ENCODE peak calls at places on chromosomes 4 and X, in eight cellular contexts. Q is thyroid gland, T is gastrocnemius medialis, K is adrenal gland, G is A549, S is Peyer's patch, P is heart left ventricle, I is right lobe of liver. H is an unnamed sample.

GRCh38 chr4:140300271-140300970 is 73.0 kb upstream of the SCOC start:
- DNase-seq in Q (no peak), T (no peak), K (peak), G (peak), S (no peak), P (no peak), I (no peak), H (peak)

GRCh38 chrX:35617836-35618235 is 180.3 kb upstream of the MAGEB16 start:
- DNase-seq in Q (no peak), T (no peak), K (no peak), G (no peak), S (no peak), P (no peak), I (no peak), H (no peak)

GRCh38 chr4:76984788-76985211 is 35.2 kb downstream of the SEPTIN11 start:
- DNase-seq in Q (peak), T (peak), K (peak), G (no peak), S (peak), P (peak), I (no peak), H (peak)

GRCh38 chr4:108991929-108992328 is 229.1 kb upstream of the ETNPPL start:
- DNase-seq in Q (no peak), T (no peak), K (no peak), G (no peak), S (no peak), P (no peak), I (no peak), H (no peak)

GRCh38 chr4:8640816-8641215 is 48.3 kb downstream of the CPZ start:
- DNase-seq in Q (no peak), T (no peak), K (no peak), G (no peak), S (peak), P (no peak), I (no peak), H (no peak)

GRCh38 chrX:149830192-149830873 is 48.6 kb downstream of the MAGEA9 start:
- DNase-seq in Q (peak), T (no peak), K (no peak), G (no peak), S (no peak), P (no peak), I (no peak), H (no peak)

GRCh38 chr4:137226900-137227299 is 305.4 kb downstream of the PCDH18 start:
- DNase-seq in Q (no peak), T (no peak), K (no peak), G (no peak), S (no peak), P (no peak), I (no peak), H (no peak)

GRCh38 chrX:114365045-114365834 is 218.6 kb upstream of the HTR2C start:
- DNase-seq in Q (no peak), T (no peak), K (no peak), G (no peak), S (no peak), P (no peak), I (no peak), H (no peak)

GRCh38 chr4:188329526-188329925 is 190.3 kb downstream of the TRIML1 start:
- DNase-seq in Q (no peak), T (no peak), K (no peak), G (no peak), S (no peak), P (no peak), I (no peak), H (no peak)

GRCh38 chrX:143580266-143580665 is 55.6 kb downstream of the SLITRK4 start:
- DNase-seq in Q (no peak), T (peak), K (peak), G (no peak), S (no peak), P (no peak), I (no peak), H (peak)

GRCh38 chr4:52783069-52783468 is 31.8 kb upstream of the ERVMER34-1 start:
- DNase-seq in Q (no peak), T (no peak), K (no peak), G (no peak), S (no peak), P (no peak), I (no peak), H (no peak)

GRCh38 chr4:52780206-52780605 is 29.0 kb upstream of the ERVMER34-1 start:
- DNase-seq in Q (no peak), T (no peak), K (peak), G (no peak), S (no peak), P (peak), I (no peak), H (peak)

DNA sequence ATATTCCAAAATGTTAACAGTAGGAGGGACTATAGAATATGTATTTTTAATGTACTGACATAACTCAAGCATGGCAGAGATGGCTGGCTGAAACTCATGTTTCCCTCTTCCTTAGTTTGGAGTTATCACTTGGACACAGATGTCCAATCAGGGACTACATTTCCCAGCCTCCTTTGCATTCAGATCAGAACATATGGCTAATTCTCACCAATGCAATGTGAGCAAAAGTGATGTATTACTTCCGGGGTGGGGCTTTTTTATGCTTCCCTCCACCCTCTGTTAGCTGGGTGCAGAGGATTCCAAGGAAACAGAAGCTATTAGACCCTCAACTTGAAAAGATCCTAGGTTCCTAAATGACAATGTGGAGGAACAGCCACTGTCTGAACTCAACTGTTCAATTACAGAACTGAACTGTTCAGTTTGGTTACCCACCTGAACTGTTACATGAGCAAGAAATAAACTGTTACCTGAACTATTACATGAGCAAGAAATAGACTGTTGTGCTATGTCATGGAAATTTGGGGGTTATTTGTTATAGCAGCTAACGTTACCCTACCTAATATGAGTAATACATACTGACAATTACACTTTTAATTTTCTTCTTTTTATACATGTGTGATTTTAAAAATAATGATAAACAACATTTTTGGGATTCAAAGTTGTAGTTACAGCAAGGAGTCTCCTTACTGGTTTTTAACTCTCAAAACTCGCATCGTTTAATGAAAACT is 29.6 kb upstream of the ERVMER34-1 start:
- DNase-seq in Q (no peak), T (no peak), K (no peak), G (no peak), S (no peak), P (no peak), I (no peak), H (no peak)
- TF ChIP-seq POLR2A in Q (no peak), T (no peak), K (no peak), G (no peak), S (no peak), P (no peak), I (no peak), H (no peak)

DNA sequence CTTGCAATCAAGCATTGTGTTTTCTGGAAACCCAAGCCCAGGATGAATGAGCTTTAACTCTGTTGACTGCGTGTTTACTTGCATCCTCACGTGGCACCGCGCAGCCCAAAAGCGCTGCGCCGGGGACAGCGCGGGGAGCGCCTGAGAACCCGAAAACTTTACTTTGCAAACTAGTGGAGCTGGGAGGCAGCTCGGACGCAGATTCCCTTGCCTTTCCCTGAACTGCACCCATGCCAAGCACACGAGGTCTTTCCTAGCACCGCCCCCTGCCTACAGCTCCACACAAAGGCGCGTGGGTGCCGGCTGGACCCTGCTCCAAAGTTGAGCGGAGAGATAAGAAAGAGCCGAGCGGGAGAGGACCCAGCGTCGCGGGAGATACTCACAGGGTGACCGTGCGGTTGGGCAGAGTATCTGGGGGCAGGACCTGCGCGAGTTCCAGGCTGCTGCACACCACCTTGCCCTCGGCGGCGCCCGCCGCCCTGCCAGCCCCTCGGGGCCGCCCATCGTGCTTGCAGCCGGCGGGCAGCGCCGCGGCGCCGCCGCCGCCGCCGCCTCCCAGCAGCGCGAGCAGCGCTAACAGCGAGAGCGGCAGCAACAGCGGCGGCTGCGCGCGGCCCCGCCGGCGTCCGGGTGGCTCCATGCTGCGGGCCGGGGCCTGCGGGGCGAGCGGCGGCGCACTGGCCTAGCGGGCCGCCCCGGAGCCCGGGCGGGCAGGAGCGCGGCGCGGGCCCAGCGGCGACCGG is 550 bp downstream of the ADGRA3 start:
- DNase-seq in Q (peak), T (peak), K (peak), G (peak), S (peak), P (peak), I (peak), H (peak)
- H3K4me3 ChIP-seq in Q (no peak), T (peak), K (peak), G (peak), S (peak), P (peak), I (peak), H (peak)

GRCh38 chrX:71095555-71095970 is at the start of gene FOXO4:
- DNase-seq in Q (peak), T (peak), K (peak), G (peak), S (peak), P (peak), I (peak), H (peak)
- TF ChIP-seq POLR2A in Q (peak), T (peak), K (no peak), G (peak), S (no peak), P (peak), I (no peak), H (no peak)

GRCh38 chrX:152813211-152813610 is 17.3 kb downstream of the CETN2 start:
- DNase-seq in Q (no peak), T (no peak), K (no peak), G (no peak), S (peak), P (no peak), I (no peak), H (no peak)
- H3K4me3 ChIP-seq in Q (no peak), T (no peak), K (no peak), G (no peak), S (no peak), P (no peak), I (no peak), H (no peak)

GRCh38 chr4:15656038-15656470 is 897 bp upstream of the FBXL5 start:
- DNase-seq in Q (no peak), T (peak), K (peak), G (no peak), S (no peak), P (no peak), I (no peak), H (no peak)

GRCh38 chr4:15657366-15657765 is 2.2 kb upstream of the FBXL5 start:
- DNase-seq in Q (no peak), T (no peak), K (no peak), G (no peak), S (no peak), P (no peak), I (no peak), H (no peak)

GRCh38 chr4:15653864-15654391 is 1.2 kb downstream of the FBXL5 start:
- DNase-seq in Q (no peak), T (no peak), K (peak), G (no peak), S (no peak), P (no peak), I (no peak), H (no peak)

GRCh38 chr4:15654556-15655222 is 468 bp downstream of the FBXL5 start:
- DNase-seq in Q (peak), T (peak), K (peak), G (peak), S (peak), P (peak), I (peak), H (peak)

DNA sequence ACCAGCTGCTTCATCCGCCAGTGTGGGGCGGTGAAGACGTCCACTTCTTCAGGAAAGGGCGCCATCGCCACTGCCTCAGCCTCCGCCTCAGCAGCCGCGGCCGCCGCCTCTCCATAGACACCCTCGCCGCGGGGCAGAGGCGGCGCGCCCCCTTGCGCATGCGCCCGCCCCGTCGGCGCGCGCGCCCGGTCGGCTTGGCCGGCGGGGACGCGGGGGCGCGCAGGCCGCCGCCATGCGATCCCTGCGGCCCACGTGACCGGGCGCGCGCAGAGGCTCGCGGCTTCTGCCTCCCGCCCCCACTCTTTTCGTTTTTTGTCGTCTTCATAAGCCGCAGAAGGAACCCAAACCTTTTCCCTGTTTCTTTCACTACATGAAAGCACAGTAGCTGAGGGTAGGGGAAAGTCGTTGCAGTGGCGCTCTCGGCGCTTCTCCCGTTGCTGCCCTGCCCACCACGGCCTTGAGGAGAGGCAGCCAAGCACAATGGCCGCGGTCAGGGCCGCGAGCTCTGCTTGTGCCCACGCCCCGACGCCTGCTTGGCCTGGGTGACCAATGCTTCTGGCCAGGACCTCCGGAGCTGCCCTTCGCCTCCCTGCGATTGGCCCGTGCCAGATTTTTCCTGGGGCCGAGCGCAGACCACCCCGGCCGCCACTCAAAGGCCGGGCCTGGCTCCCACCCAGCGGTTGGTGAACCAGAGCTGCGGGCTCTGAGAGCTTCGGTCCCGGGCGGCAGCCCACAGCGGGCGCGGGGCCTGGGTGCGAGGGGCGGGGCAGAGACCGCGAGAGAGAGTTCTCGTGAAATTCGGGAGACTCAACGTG is at the start of gene FBXL5:
- DNase-seq in Q (peak), T (peak), K (peak), G (peak), S (peak), P (peak), I (peak), H (peak)
- TF ChIP-seq POLR2A in Q (peak), T (peak), K (peak), G (peak), S (peak), P (peak), I (peak), H (no peak)

DNA sequence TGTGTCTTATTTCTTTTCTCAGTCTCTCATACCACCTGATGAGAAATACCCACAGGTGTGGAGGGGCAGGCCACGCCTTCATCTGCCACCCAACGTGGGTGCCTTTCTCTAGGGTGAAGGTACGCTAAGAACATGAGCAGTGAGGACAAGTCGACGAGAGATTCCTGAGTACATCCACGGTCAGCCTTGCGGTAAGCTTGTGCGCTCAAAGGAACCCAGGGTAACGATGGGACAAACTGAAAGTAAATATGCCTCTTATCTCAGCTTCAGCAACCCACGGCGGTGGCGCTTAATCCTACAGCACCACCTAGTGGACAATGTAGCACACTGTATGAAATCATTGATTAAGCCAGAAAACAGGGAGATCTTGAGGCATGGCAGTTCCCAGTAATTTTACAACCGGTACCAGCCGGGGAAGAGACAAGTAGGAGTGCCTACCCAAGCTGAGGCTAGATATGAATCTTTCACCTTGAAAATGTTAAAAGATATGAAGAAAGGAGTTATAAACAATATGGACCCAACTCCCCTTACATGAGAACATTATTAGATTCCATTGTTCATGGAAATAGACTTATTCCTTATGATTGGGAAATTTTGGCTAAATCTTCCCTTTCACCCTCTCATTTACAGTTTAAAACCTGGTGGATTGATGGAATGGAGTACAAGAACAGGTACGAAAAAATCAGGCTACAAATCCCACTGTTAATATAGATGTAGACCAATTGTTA is 63.0 kb downstream of the ZNF732 start:
- DNase-seq in Q (peak), T (peak), K (peak), G (no peak), S (peak), P (peak), I (peak), H (peak)
- H3K4me3 ChIP-seq in Q (no peak), T (peak), K (no peak), G (no peak), S (peak), P (peak), I (peak), H (no peak)

DNA sequence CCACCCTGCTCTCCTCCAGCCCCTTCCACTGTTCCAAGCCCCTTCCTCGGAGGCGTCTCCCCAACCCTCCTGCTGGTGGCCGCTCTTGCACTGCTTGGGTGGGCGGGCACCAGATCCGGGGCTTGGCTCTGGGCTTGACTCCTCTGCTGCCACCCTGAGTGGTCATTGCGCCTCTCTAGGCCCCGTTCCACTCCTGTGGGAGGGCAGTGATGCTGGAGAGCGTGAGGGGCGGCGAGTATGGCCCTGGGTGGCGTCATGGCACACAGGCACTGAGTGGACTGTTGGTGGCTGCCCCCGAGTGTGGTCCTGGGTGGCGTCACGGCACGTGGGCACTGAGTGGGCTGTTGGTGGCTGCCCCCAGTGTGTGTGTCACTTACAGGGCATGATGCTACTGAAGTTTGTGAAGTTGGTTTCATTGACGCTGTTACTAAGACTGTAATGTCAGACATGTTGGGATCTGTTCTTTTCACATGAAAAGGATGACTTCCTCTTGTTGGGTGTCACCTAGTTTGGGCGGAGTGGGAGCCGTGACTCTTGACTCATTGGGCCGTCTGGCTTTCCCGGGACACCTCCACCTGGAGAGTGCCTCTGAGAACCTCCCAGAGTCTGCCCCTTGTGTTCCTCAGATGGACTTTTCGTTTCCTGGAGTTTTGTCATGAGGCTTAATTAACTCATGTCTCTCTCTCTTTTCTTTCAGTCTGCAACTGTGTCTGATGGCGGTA is 55.9 kb upstream of the HGFAC start:
- DNase-seq in Q (no peak), T (no peak), K (no peak), G (no peak), S (no peak), P (no peak), I (peak), H (peak)
- TF ChIP-seq POLR2A in Q (no peak), T (no peak), K (no peak), G (no peak), S (no peak), P (no peak), I (no peak), H (no peak)

DNA sequence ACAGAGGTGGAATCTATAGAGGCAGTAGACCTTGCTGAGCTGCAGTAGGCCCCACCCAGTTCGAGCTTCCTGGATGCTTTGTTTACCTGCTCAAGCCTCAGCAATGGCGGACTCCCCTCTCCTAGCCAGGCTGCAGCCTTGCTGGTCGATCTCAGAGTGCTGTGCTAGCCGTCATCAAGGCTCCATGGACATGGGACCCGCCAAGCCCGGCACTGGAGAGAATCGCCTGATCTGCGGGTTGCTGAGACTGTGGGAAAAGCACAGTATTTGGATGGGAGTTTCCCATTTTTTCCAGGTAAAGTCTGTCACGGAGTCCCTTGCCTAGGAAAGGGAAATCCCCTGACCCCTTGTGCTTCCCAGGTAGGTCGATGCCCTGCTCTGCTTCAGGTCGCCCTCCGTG is 124.8 kb upstream of the KLF8 start:
- DNase-seq in Q (no peak), T (no peak), K (no peak), G (no peak), S (no peak), P (no peak), I (no peak), H (no peak)
- H3K4me3 ChIP-seq in Q (no peak), T (no peak), K (no peak), G (no peak), S (no peak), P (no peak), I (no peak), H (no peak)

DNA sequence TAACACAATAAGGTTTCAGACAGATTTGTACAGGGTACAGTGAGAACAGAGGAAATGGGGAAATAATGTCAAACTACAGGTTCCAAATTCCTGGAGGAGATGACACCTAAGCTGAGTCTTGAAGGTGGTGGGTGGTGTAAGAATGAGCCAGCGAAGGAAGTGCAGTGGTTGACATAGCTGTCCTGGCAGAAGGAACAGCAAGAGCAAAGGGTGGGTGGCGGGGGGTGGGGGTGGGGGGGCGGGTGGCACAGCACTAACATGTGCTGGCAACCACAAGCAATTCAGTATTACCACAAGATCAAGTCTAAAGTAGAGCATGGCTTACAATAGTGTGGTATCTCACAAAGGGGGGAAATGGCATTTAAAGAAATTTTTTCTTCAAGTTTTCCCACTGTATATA is 13.1 kb upstream of the G3BP2 start:
- DNase-seq in Q (no peak), T (no peak), K (no peak), G (no peak), S (no peak), P (no peak), I (no peak), H (no peak)
- TF ChIP-seq POLR2A in Q (no peak), T (no peak), K (no peak), G (no peak), S (no peak), P (no peak), I (no peak), H (no peak)